ENCODE peak calls at places on chromosomes 2 and 18, in four cellular contexts. M is cardiac fibroblast, U is neural progenitor cell, W is MCF 10A. Y is an unnamed sample.

GRCh38 chr2:120470041-120470716 is 124.2 kb downstream of the INHBB start:
- DNase-seq in M (peak), U (no peak), W (peak), Y (peak)

GRCh38 chr2:231819449-231820042 is 33.3 kb downstream of the COPS7B start:
- DNase-seq in M (no peak), U (no peak), W (no peak), Y (no peak)

GRCh38 chr2:19851116-19851515 is 50.7 kb downstream of the TTC32 start:
- DNase-seq in M (no peak), U (peak), W (peak), Y (no peak)

GRCh38 chr2:179622122-179622521 is 239.3 kb downstream of the ZNF385B start:
- DNase-seq in M (no peak), U (no peak), W (no peak), Y (no peak)

GRCh38 chr2:200665626-200666453 is 80.0 kb downstream of the AOX1 start:
- DNase-seq in M (no peak), U (no peak), W (no peak), Y (no peak)

GRCh38 chr2:191245046-191245868 is at the start of gene MYO1B:
- DNase-seq in M (peak), U (peak), W (peak), Y (no peak)

GRCh38 chr2:166074430-166074829 is 53.4 kb downstream of the SCN1A start:
- DNase-seq in M (no peak), U (no peak), W (no peak), Y (no peak)

GRCh38 chr2:206867006-206867405 is 72.3 kb upstream of the CPO start:
- DNase-seq in M (no peak), U (no peak), W (no peak), Y (no peak)

GRCh38 chr2:35989523-35989922 is 366.1 kb upstream of the CRIM1 start:
- DNase-seq in M (no peak), U (peak), W (peak), Y (no peak)

GRCh38 chr2:24814498-24814897 is 21.3 kb downstream of the CENPO start:
- DNase-seq in M (no peak), U (no peak), W (no peak), Y (no peak)

GRCh38 chr2:11466307-11467125 is 555 bp upstream of the E2F6 start:
- DNase-seq in M (no peak), U (no peak), W (no peak), Y (no peak)

GRCh38 chr2:137437386-137437785 is 526.9 kb upstream of the HNMT start:
- DNase-seq in M (no peak), U (no peak), W (peak), Y (no peak)

GRCh38 chr2:32652555-32653209 is 24.8 kb downstream of the TTC27 start:
- DNase-seq in M (no peak), U (no peak), W (no peak), Y (no peak)

GRCh38 chr2:28419003-28419704 is 26.5 kb downstream of the FOSL2 start:
- DNase-seq in M (no peak), U (peak), W (no peak), Y (no peak)

GRCh38 chr18:79947881-79948610 is 3.4 kb downstream of the SLC66A2 start:
- DNase-seq in M (no peak), U (no peak), W (no peak), Y (no peak)

GRCh38 chr2:96637385-96638143 is 548 bp downstream of the KANSL3 start:
- DNase-seq in M (peak), U (peak), W (peak), Y (peak)